ENCODE peak calls at places on chromosome 5, in five cellular contexts. H, W, D, V and E are unnamed samples.

GRCh38 chr5:60586307-60586901 is 113.6 kb downstream of the DEPDC1B start:
- DNase-seq in V (no peak), D (no peak), W (no peak), H (no peak), E (no peak)

GRCh38 chr5:109655841-109656240 is 33.9 kb upstream of the MAN2A1 start:
- DNase-seq in W (no peak), D (no peak), H (no peak), V (no peak), E (no peak)

GRCh38 chr5:95317085-95317484 is 32.2 kb upstream of the MCTP1 start:
- DNase-seq in D (no peak), W (no peak), V (no peak), H (no peak), E (no peak)

GRCh38 chr5:77486344-77486962 is 5.7 kb downstream of the WDR41 start:
- DNase-seq in D (no peak), V (peak), W (no peak), H (no peak), E (peak)

GRCh38 chr5:81827522-81827921 is 76.6 kb upstream of the SSBP2 start:
- DNase-seq in H (no peak), W (no peak), D (no peak), V (no peak), E (no peak)

GRCh38 chr5:74382864-74383618 is 257.5 kb downstream of the ENC1 start:
- DNase-seq in W (no peak), H (no peak), D (no peak), V (no peak), E (no peak)

GRCh38 chr5:135857630-135858311 is 23.3 kb downstream of the SLC25A48 start:
- DNase-seq in H (no peak), W (no peak), D (no peak), V (no peak), E (peak)

GRCh38 chr5:82365744-82366228 is 87.6 kb upstream of the RPS23 start:
- DNase-seq in H (no peak), W (no peak), D (no peak), V (no peak), E (no peak)

GRCh38 chr5:177040814-177041410 is 18.4 kb downstream of the ZNF346 start:
- DNase-seq in W (no peak), V (no peak), H (no peak), D (no peak), E (no peak)

GRCh38 chr5:172758077-172758835 is 12.7 kb downstream of the DUSP1 start:
- DNase-seq in D (no peak), V (no peak), W (no peak), H (no peak), E (no peak)

GRCh38 chr5:29949301-29949872 is 1244.1 kb upstream of the CDH6 start:
- DNase-seq in V (no peak), D (no peak), W (no peak), H (no peak), E (no peak)

GRCh38 chr5:59287884-59288283 is 605.6 kb downstream of the PDE4D start:
- DNase-seq in H (no peak), D (no peak), W (no peak), V (no peak), E (no peak)

GRCh38 chr5:1983401-1983800 is 100.7 kb upstream of the IRX4 start:
- DNase-seq in W (no peak), V (peak), D (no peak), H (no peak), E (no peak)